ENCODE peak calls at places on chromosomes 4 and X, in eight cellular contexts. M is transverse colon, O is pancreas, T is adrenal gland, X is A549, A is AG10803, L is choroid plexus epithelial cell, E is adipocyte. Z is an unnamed sample.

GRCh38 chr4:5746829-5747745 is 36.1 kb downstream of the EVC start:
- DNase-seq in X (no peak), O (no peak), T (no peak), L (peak), A (peak), M (no peak), E (peak), Z (peak)

GRCh38 chrX:13101439-13102139 is 57.2 kb upstream of the FAM9C start:
- DNase-seq in A (peak), M (peak), T (peak), X (peak), O (no peak), L (peak), E (peak), Z (peak)

GRCh38 chr4:168794092-168794707 is 215.9 kb downstream of the CBR4 start:
- DNase-seq in M (no peak), L (no peak), X (no peak), E (no peak), O (no peak), T (no peak), A (no peak), Z (peak)

GRCh38 chrX:1511829-1512228 is 25.2 kb downstream of the P2RY8 start:
- DNase-seq in E (no peak), M (no peak), A (no peak), O (no peak), L (no peak), X (no peak), T (no peak), Z (no peak)

GRCh38 chr4:32470087-32470585 is 1750.0 kb downstream of the PCDH7 start:
- DNase-seq in X (no peak), T (no peak), E (no peak), A (no peak), O (no peak), M (no peak), L (no peak), Z (no peak)

GRCh38 chr4:183348706-183349659 is 26.8 kb upstream of the CLDN24 start:
- DNase-seq in M (no peak), A (peak), L (peak), O (no peak), X (no peak), T (no peak), E (peak), Z (no peak)

GRCh38 chr4:10186228-10187214 is 69.9 kb upstream of the WDR1 start:
- DNase-seq in X (no peak), L (no peak), M (no peak), O (no peak), E (no peak), T (no peak), A (peak), Z (no peak)

GRCh38 chr4:40395908-40396806 is 61.0 kb downstream of the CHRNA9 start:
- DNase-seq in E (peak), X (no peak), O (peak), T (peak), L (peak), M (peak), A (no peak), Z (no peak)

GRCh38 chr4:156346959-156347385 is 393.3 kb upstream of the CTSO start:
- DNase-seq in O (no peak), A (no peak), X (no peak), L (no peak), E (no peak), T (no peak), M (no peak), Z (no peak)

GRCh38 chr4:80097395-80098177 is 24.6 kb upstream of the ANTXR2 start:
- DNase-seq in L (peak), E (peak), T (peak), X (no peak), A (peak), O (no peak), M (peak), Z (no peak)
- H3K4me3 ChIP-seq in L (no peak), E (peak), T (no peak), X (no peak), A (no peak), O (no peak), M (no peak), Z (no peak)

GRCh38 chr4:180538384-180539052 is 1704.7 kb upstream of the TENM3 start:
- DNase-seq in T (no peak), E (no peak), X (no peak), O (no peak), A (no peak), M (no peak), L (no peak), Z (no peak)

GRCh38 chr4:180542445-180543100 is 1700.6 kb upstream of the TENM3 start:
- DNase-seq in O (no peak), X (no peak), L (peak), M (no peak), T (peak), E (peak), A (no peak), Z (no peak)

GRCh38 chr4:180541678-180542077 is 1701.5 kb upstream of the TENM3 start:
- DNase-seq in A (no peak), M (no peak), X (no peak), L (no peak), E (no peak), O (no peak), T (no peak), Z (no peak)

GRCh38 chr4:180539284-180539683 is 1703.9 kb upstream of the TENM3 start:
- DNase-seq in E (no peak), A (no peak), L (no peak), X (no peak), O (no peak), M (no peak), T (no peak), Z (no peak)
- H3K4me3 ChIP-seq in E (no peak), A (no peak), L (no peak), X (no peak), O (no peak), M (no peak), T (no peak), Z (no peak)

GRCh38 chr4:24328711-24329110 is 255.6 kb downstream of the DHX15 start:
- DNase-seq in X (no peak), A (no peak), O (no peak), E (no peak), L (no peak), M (no peak), T (no peak), Z (no peak)
- H3K4me3 ChIP-seq in X (no peak), A (no peak), O (no peak), E (no peak), L (no peak), M (no peak), T (no peak), Z (no peak)

DNA sequence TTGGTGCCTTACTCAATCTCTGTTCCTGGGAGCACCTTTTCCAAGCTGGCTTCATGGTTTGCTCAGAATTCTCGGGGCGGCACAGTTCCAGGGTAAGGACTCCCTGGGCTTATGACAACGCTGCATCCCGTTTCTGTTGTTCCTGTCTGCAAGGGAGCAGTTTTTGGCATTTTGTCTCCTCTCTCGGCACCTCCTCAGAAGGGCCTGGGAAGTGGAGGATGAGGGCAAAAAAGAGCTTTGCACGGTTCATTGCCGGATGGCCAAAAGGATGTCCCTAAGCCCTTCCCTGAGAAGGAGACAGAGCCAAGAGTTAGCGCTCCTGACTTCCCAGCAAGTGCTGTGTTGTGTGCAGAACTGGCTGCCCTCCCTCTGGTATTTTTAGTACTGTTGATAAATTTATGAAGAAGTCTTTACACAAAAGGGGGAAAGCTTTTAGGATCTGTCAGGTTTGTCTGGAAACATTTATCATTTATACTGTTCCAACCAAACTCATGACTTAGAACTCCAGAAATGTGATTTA is 13.4 kb downstream of the SRD5A3 start:
- DNase-seq in E (peak), X (no peak), L (no peak), T (peak), O (no peak), A (peak), M (no peak), Z (no peak)
- H3K4me3 ChIP-seq in E (peak), X (no peak), L (no peak), T (no peak), O (no peak), A (peak), M (no peak), Z (peak)

DNA sequence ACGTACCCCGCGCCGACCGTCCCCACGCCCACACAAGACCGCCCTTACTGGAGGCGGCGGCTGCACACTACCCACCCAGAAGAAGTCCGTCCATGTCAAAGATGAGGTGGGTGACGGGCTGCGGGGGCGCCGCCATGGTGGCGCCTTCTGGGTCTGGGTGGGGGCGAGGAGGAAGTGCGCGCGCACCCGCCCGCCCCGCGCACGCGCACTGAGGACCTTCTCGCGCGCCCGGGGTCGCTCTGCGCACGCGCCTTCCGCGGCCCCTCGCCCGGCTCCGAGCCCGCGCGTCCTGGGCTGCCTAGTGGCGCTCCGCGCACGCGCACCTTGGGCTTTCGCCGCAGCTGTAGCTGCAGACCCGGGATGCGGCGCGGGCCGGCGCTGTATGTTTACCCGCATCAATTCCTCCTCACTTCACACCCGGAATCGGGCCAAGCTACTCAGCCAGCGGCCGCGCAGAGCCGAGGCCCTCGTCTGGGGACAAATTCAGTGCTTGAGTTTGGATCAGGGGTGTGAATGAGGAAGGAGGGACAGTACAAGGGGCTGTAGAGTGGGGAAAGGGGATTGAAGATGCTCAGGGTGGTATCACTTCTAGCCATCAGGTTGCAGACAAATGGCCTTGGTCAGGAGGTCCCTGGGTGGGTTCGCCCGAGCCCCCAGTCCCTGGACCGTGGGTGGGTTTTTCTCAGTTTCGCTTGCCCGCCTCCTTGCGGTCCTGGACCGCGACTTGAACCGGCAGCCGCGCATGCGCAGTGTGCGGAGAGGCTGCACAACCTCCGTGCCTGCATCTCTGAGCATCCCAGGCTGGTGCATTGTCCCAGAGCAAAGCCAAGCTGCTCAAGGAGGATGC is at the start of gene PUDP:
- DNase-seq in O (peak), A (peak), M (peak), E (peak), T (peak), L (peak), X (peak), Z (peak)
- H3K4me3 ChIP-seq in O (peak), A (peak), M (peak), E (peak), T (peak), L (peak), X (peak), Z (peak)

GRCh38 chrX:39857780-39858179 is 240.0 kb downstream of the BCOR start:
- DNase-seq in X (no peak), A (no peak), M (no peak), T (no peak), E (no peak), O (no peak), L (no peak), Z (no peak)

GRCh38 chrX:39853417-39853816 is 244.3 kb downstream of the BCOR start:
- DNase-seq in X (no peak), E (no peak), L (no peak), T (no peak), M (no peak), A (no peak), O (no peak), Z (no peak)

GRCh38 chrX:39854772-39855747 is 242.7 kb downstream of the BCOR start:
- DNase-seq in T (no peak), O (no peak), E (no peak), X (no peak), L (no peak), A (no peak), M (peak), Z (no peak)

GRCh38 chrX:39856472-39857121 is 241.2 kb downstream of the BCOR start:
- DNase-seq in X (no peak), T (no peak), O (no peak), M (no peak), A (no peak), L (no peak), E (no peak), Z (no peak)

GRCh38 chrX:39855748-39856129 is 242.0 kb downstream of the BCOR start:
- DNase-seq in M (peak), A (no peak), O (no peak), T (no peak), X (peak), L (no peak), E (peak), Z (no peak)
- H3K4me3 ChIP-seq in M (no peak), A (no peak), O (no peak), T (no peak), X (no peak), L (no peak), E (no peak), Z (no peak)

GRCh38 chr4:56760194-56760593 is 61.3 kb downstream of the SPINK2 start:
- DNase-seq in E (no peak), A (no peak), M (no peak), X (no peak), L (no peak), O (no peak), T (no peak), Z (no peak)

GRCh38 chr4:56762484-56763250 is 58.8 kb downstream of the SPINK2 start:
- DNase-seq in T (no peak), M (no peak), O (no peak), A (no peak), E (no peak), X (no peak), L (no peak), Z (no peak)

GRCh38 chr4:56757270-56757746 is 64.2 kb downstream of the SPINK2 start:
- DNase-seq in L (peak), A (peak), T (peak), M (peak), O (no peak), X (peak), E (peak), Z (peak)

GRCh38 chr4:56755901-56756300 is 65.6 kb downstream of the SPINK2 start:
- DNase-seq in A (no peak), X (no peak), E (no peak), O (no peak), L (peak), M (no peak), T (no peak), Z (no peak)

DNA sequence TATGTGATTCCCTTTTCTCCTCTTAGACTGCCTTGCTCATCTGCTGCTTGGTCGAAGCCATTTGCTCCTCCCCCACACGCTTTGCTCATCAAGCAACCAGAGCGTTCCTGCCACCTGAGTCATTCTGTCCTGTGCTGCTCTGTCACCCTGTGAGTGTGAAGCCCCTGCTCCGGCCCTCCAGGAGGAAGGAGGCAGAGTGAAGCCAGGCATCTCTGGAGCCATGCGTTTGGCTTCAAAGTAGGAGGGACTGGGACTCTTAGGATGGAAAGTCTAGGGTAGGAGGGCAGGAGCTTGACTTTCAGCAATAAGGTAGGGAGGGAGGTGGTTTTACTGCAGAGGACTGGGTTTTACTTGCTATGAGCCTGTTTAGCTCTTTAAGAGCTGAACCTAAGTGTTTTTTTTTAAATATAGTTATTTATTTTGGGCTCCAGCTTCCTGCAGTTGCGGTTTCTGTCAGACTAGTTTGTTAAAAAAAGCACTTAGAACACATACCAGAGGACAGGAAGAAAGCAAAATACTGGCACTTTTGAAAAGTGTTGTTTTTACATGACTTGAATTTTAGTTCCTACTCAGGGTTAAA is 63.6 kb downstream of the SPINK2 start:
- DNase-seq in L (peak), E (peak), O (no peak), X (peak), A (peak), M (peak), T (peak), Z (peak)
- H3K4me3 ChIP-seq in L (peak), E (peak), O (no peak), X (no peak), A (no peak), M (no peak), T (no peak), Z (no peak)

GRCh38 chrX:10615931-10616780 is 4.2 kb downstream of the MID1 start:
- DNase-seq in A (peak), O (no peak), X (no peak), M (peak), E (peak), T (peak), L (peak), Z (no peak)

GRCh38 chrX:10617964-10618342 is 2.4 kb downstream of the MID1 start:
- DNase-seq in T (no peak), E (peak), O (no peak), M (no peak), X (peak), L (no peak), A (peak), Z (no peak)

GRCh38 chrX:10618911-10619310 is 1.5 kb downstream of the MID1 start:
- DNase-seq in T (no peak), E (peak), O (no peak), L (no peak), M (no peak), X (no peak), A (no peak), Z (no peak)

GRCh38 chrX:10619311-10620015 is 922 bp downstream of the MID1 start:
- DNase-seq in L (peak), T (no peak), O (no peak), E (peak), X (no peak), A (no peak), M (no peak), Z (no peak)

GRCh38 chrX:10617186-10617963 is 3.0 kb downstream of the MID1 start:
- DNase-seq in M (no peak), E (no peak), T (no peak), O (no peak), L (no peak), X (no peak), A (peak), Z (no peak)
- H3K4me3 ChIP-seq in M (peak), E (peak), T (no peak), O (no peak), L (peak), X (peak), A (peak), Z (peak)

GRCh38 chrX:153887385-153887784 is 1.4 kb upstream of the L1CAM start:
- DNase-seq in T (no peak), M (no peak), X (no peak), L (no peak), E (no peak), A (no peak), O (no peak), Z (no peak)

GRCh38 chrX:153884136-153885076 is 1.6 kb downstream of the L1CAM start:
- DNase-seq in E (no peak), M (no peak), A (no peak), X (no peak), T (no peak), O (peak), L (no peak), Z (no peak)

GRCh38 chrX:153885208-153885787 is 675 bp downstream of the L1CAM start:
- DNase-seq in M (no peak), T (no peak), X (no peak), L (no peak), A (no peak), O (peak), E (no peak), Z (no peak)

GRCh38 chrX:153886915-153887314 is 942 bp upstream of the L1CAM start:
- DNase-seq in L (no peak), M (no peak), O (peak), X (no peak), E (no peak), A (no peak), T (no peak), Z (no peak)

GRCh38 chrX:153885968-153886903 is at the start of gene L1CAM:
- DNase-seq in L (no peak), X (no peak), M (no peak), A (no peak), O (peak), E (no peak), T (no peak), Z (no peak)
- H3K4me3 ChIP-seq in L (no peak), X (peak), M (peak), A (no peak), O (no peak), E (no peak), T (no peak), Z (peak)

GRCh38 chr4:78551420-78552351 is at the start of gene ANXA3:
- DNase-seq in M (peak), L (no peak), A (no peak), E (peak), O (peak), X (peak), T (no peak), Z (no peak)
- H3K4me3 ChIP-seq in M (peak), L (peak), A (peak), E (peak), O (peak), X (peak), T (peak), Z (peak)

Z was measured in coronary artery.